ENCODE peak calls at places on chromosome 19, in six cellular contexts. Q is fibroblast of lung, B is GM12865, T is bronchial epithelial cell, X is foreskin keratinocyte, D is HCT116. F is an unnamed sample.

GRCh38 chr19:5608271-5608666 is 14.3 kb downstream of the SAFB2 start:
- DNase-seq in Q (no peak), B (no peak), T (no peak), X (no peak), D (no peak), F (no peak)

GRCh38 chr19:6425732-6426686 is 1.4 kb upstream of the KHSRP start:
- DNase-seq in Q (no peak), B (no peak), T (no peak), X (no peak), D (peak), F (no peak)

GRCh38 chr19:58514564-58515020 is 2.8 kb upstream of the SLC27A5 start:
- DNase-seq in Q (no peak), B (no peak), T (no peak), X (no peak), D (no peak), F (no peak)

GRCh38 chr19:55660991-55661390 is 6.2 kb downstream of the U2AF2 start:
- DNase-seq in Q (no peak), B (no peak), T (no peak), X (no peak), D (no peak), F (no peak)

GRCh38 chr19:42293966-42294365 is 8.0 kb upstream of the PRR19 start:
- DNase-seq in Q (no peak), B (no peak), T (no peak), X (no peak), D (no peak), F (no peak)

GRCh38 chr19:3699071-3699740 is 1.1 kb downstream of the PIP5K1C start:
- DNase-seq in Q (peak), B (peak), T (peak), X (peak), D (no peak), F (peak)

GRCh38 chr19:46181386-46181774 is 33.3 kb downstream of the IGFL2 start:
- DNase-seq in Q (peak), B (no peak), T (peak), X (peak), D (no peak), F (no peak)

GRCh38 chr19:6551607-6552450 is 21.0 kb downstream of the TNFSF9 start:
- DNase-seq in Q (peak), B (peak), T (no peak), X (no peak), D (no peak), F (peak)

GRCh38 chr19:38003427-38004099 is 96.6 kb downstream of the SIPA1L3 start:
- DNase-seq in Q (peak), B (peak), T (peak), X (peak), D (no peak), F (no peak)

GRCh38 chr19:35449347-35450043 is 1.4 kb downstream of the FFAR2 start:
- DNase-seq in Q (no peak), B (no peak), T (no peak), X (no peak), D (no peak), F (no peak)

GRCh38 chr19:17766543-17767131 is 15.4 kb downstream of the FCHO1 start:
- DNase-seq in Q (peak), B (peak), T (peak), X (no peak), D (peak), F (peak)

GRCh38 chr19:1823539-1824251 is 11.6 kb upstream of the ATP8B3 start:
- DNase-seq in Q (no peak), B (no peak), T (no peak), X (no peak), D (no peak), F (no peak)

GRCh38 chr19:41869374-41869955 is 7.6 kb upstream of the CD79A start:
- DNase-seq in Q (no peak), B (no peak), T (no peak), X (no peak), D (no peak), F (no peak)

GRCh38 chr19:35484637-35485036 is 5.6 kb downstream of the KRTDAP start:
- DNase-seq in Q (no peak), B (peak), T (no peak), X (no peak), D (no peak), F (peak)

GRCh38 chr19:57746580-57747471 is at the start of gene ZNF776:
- DNase-seq in Q (peak), B (peak), T (peak), X (peak), D (peak), F (peak)

GRCh38 chr19:5128932-5129389 is 160.0 kb downstream of the KDM4B start:
- DNase-seq in Q (peak), B (no peak), T (no peak), X (no peak), D (no peak), F (no peak)

GRCh38 chr19:30669329-30670010 is 297.3 kb downstream of the ZNF536 start:
- DNase-seq in Q (peak), B (peak), T (no peak), X (no peak), D (no peak), F (peak)

GRCh38 chr19:5058456-5059190 is 89.7 kb downstream of the KDM4B start:
- DNase-seq in Q (peak), B (no peak), T (peak), X (no peak), D (no peak), F (no peak)

GRCh38 chr19:5907216-5907615 is 2.5 kb downstream of the VMAC start:
- DNase-seq in Q (no peak), B (no peak), T (no peak), X (no peak), D (no peak), F (no peak)

GRCh38 chr19:47826800-47827199 is 5.1 kb downstream of the CRX start:
- DNase-seq in Q (no peak), B (no peak), T (no peak), X (no peak), D (no peak), F (no peak)

GRCh38 chr19:46863818-46864629 is 3.2 kb downstream of the ARHGAP35 start:
- DNase-seq in Q (peak), B (no peak), T (peak), X (no peak), D (no peak), F (no peak)

GRCh38 chr19:8251025-8251472 is 41.9 kb downstream of the CERS4 start:
- DNase-seq in Q (peak), B (no peak), T (no peak), X (no peak), D (no peak), F (no peak)

GRCh38 chr19:46970815-46971214 is 48.8 kb upstream of the NPAS1 start:
- DNase-seq in Q (peak), B (no peak), T (no peak), X (no peak), D (peak), F (no peak)

GRCh38 chr19:55678121-55678671 is 3.2 kb downstream of the EPN1 start:
- DNase-seq in Q (no peak), B (peak), T (no peak), X (no peak), D (no peak), F (peak)

GRCh38 chr19:3655402-3656072 is 28.9 kb upstream of the CACTIN start:
- DNase-seq in Q (peak), B (no peak), T (peak), X (peak), D (no peak), F (no peak)

GRCh38 chr19:44939668-44940067 is 2.4 kb upstream of the APOC4 start:
- DNase-seq in Q (no peak), B (no peak), T (no peak), X (no peak), D (no peak), F (no peak)

GRCh38 chr19:39264306-39265290 is 3.6 kb upstream of the IFNL2 start:
- DNase-seq in Q (peak), B (no peak), T (no peak), X (no peak), D (no peak), F (peak)

GRCh38 chr19:10344780-10345179 is 5.4 kb upstream of the ICAM3 start:
- DNase-seq in Q (peak), B (no peak), T (no peak), X (no peak), D (no peak), F (no peak)

GRCh38 chr19:42199440-42200115 is 17.9 kb downstream of the DEDD2 start:
- DNase-seq in Q (no peak), B (peak), T (peak), X (peak), D (no peak), F (peak)

GRCh38 chr19:47239152-47239551 is 8.2 kb upstream of the BBC3 start:
- DNase-seq in Q (peak), B (no peak), T (no peak), X (no peak), D (no peak), F (peak)

GRCh38 chr19:10033614-10034013 is 20.3 kb downstream of the RDH8 start:
- DNase-seq in Q (no peak), B (no peak), T (no peak), X (no peak), D (no peak), F (no peak)

GRCh38 chr19:4449022-4449825 is 8.4 kb downstream of the UBXN6 start:
- DNase-seq in Q (no peak), B (no peak), T (no peak), X (no peak), D (no peak), F (no peak)

GRCh38 chr19:6239401-6239844 is 40.4 kb downstream of the MLLT1 start:
- DNase-seq in Q (peak), B (no peak), T (peak), X (peak), D (no peak), F (no peak)

GRCh38 chr19:18479964-18480723 is 41.7 kb downstream of the ELL start:
- DNase-seq in Q (peak), B (no peak), T (no peak), X (no peak), D (no peak), F (no peak)

GRCh38 chr19:2221250-2221831 is 14.8 kb downstream of the PLEKHJ1 start:
- DNase-seq in Q (no peak), B (no peak), T (no peak), X (no peak), D (no peak), F (no peak)

GRCh38 chr19:56837892-56838679 is 2.4 kb downstream of the PEG3 start:
- DNase-seq in Q (no peak), B (no peak), T (no peak), X (no peak), D (no peak), F (peak)

GRCh38 chr19:788821-789472 is 8.3 kb upstream of the PTBP1 start:
- DNase-seq in Q (no peak), B (no peak), T (no peak), X (no peak), D (no peak), F (no peak)
- TF ChIP-seq CTCF in Q (no peak), B (no peak), T (no peak), X (no peak), D (no peak), F (no peak)

DNA sequence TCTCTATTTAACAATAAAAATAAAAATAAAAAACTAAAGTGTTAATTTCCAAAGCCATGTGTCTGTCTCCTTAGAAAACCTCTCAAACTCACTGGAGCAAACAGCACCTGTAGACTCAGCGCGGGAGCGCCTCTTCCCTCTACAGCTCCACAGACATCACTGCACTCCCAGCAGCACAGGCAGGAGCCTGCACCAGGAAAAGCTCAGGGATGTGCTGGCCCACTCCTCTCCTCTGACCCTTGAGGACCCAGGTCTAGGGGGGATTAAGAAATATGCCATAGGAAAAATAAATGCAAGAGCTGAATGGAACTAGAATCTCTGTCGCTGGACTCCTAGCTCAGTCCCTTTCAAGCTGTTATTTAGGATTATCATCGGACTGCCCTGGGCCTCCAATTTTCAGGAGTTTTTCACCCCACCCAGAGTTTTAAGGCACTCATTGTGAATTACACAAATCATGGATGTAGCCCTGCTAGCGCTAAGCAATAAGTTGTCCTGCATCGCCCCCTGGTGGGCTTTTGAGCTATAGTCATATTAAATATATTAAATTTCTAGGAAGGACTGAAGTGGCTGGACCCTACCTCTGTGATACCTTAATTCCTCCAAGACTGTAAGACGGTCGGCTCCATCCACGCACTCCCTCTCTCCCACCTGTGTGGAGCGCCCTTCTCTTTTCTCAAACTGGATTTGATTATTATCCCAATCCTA is 333.9 kb downstream of the UQCRFS1 start:
- DNase-seq in Q (peak), B (peak), T (peak), X (no peak), D (peak), F (peak)
- TF ChIP-seq CTCF in Q (peak), B (peak), T (peak), X (peak), D (peak), F (peak)

GRCh38 chr19:51123381-51124186 is 1.1 kb upstream of the SIGLEC9 start:
- DNase-seq in Q (no peak), B (no peak), T (no peak), X (no peak), D (no peak), F (no peak)
- TF ChIP-seq CTCF in Q (no peak), B (no peak), T (no peak), X (no peak), D (no peak), F (no peak)

GRCh38 chr19:33754361-33754760 is 42.3 kb upstream of the KCTD15 start:
- DNase-seq in Q (no peak), B (no peak), T (no peak), X (no peak), D (no peak), F (no peak)

GRCh38 chr19:33750587-33751385 is 45.9 kb upstream of the KCTD15 start:
- DNase-seq in Q (no peak), B (no peak), T (no peak), X (no peak), D (no peak), F (no peak)

GRCh38 chr19:33752945-33753344 is 43.7 kb upstream of the KCTD15 start:
- DNase-seq in Q (no peak), B (no peak), T (no peak), X (no peak), D (no peak), F (peak)

GRCh38 chr19:33751386-33751770 is 45.3 kb upstream of the KCTD15 start:
- DNase-seq in Q (no peak), B (no peak), T (no peak), X (no peak), D (no peak), F (no peak)

GRCh38 chr19:33752018-33752790 is 44.5 kb upstream of the KCTD15 start:
- DNase-seq in Q (no peak), B (no peak), T (no peak), X (no peak), D (no peak), F (no peak)
- TF ChIP-seq CTCF in Q (no peak), B (no peak), T (no peak), X (no peak), D (no peak), F (no peak)

GRCh38 chr19:12657966-12658365 is 8.6 kb downstream of the MAN2B1 start:
- DNase-seq in Q (no peak), B (no peak), T (no peak), X (no peak), D (no peak), F (no peak)
- TF ChIP-seq CTCF in Q (no peak), B (no peak), T (no peak), X (no peak), D (peak), F (no peak)

DNA sequence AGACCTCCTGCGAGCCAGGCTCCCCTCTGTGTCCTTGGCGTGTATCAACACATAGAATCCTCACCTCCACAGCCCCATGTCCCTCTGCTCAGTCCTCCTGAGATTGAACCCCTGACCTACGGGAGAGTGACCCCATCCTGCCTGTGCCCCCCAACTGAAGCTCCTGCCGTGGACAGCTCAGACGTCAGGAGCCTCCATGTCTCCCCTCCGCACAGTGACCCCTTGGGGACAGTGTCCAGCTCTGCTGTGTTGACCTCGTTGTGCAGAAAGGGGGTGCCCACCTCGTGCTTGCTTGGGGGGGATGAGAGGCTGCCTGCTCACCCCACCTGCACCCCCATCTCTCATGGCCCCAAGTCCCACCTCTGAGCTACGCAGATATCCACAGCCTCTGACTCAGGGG is 490 bp upstream of the SIGLEC9 start:
- DNase-seq in Q (no peak), B (no peak), T (no peak), X (no peak), D (no peak), F (no peak)
- TF ChIP-seq CTCF in Q (no peak), B (no peak), T (no peak), X (no peak), D (no peak), F (no peak)

GRCh38 chr19:40348125-40348913 is at the start of the genes C19orf47 and PLD3:
- DNase-seq in Q (peak), B (peak), T (peak), X (peak), D (peak), F (peak)
- TF ChIP-seq CTCF in Q (no peak), B (no peak), T (no peak), X (peak), D (no peak), F (peak)

GRCh38 chr19:20162821-20163220 is 4.2 kb upstream of the ZNF486 start:
- DNase-seq in Q (no peak), B (no peak), T (no peak), X (no peak), D (no peak), F (no peak)
- TF ChIP-seq CTCF in Q (no peak), B (no peak), T (no peak), X (no peak), D (no peak), F (no peak)